ENCODE peak calls at places on chromosomes 3 and 15, in five cellular contexts. V is GM12878, D is spleen, T is transverse colon, H is stomach. Y is an unnamed sample.

GRCh38 chr3:120597445-120598049 is 1.4 kb downstream of the NDUFB4 start:
- DNase-seq in H (no peak), T (no peak), D (no peak), V (peak; percentile 25), Y (no peak)

GRCh38 chr3:55486857-55487375 is at the start of gene WNT5A:
- DNase-seq in H (no peak), D (peak; percentile 79), V (no peak), T (peak; percentile 32), Y (peak; percentile 67)

GRCh38 chr15:30956216-30956803 is 35.1 kb downstream of the MTMR10 start:
- DNase-seq in H (no peak), T (no peak), D (no peak), V (no peak), Y (no peak)

GRCh38 chr3:119627461-119627860 is 29.8 kb downstream of the PLA1A start:
- DNase-seq in T (peak; percentile 28), D (peak; percentile 85), V (peak; percentile 34), H (no peak), Y (no peak)

GRCh38 chr15:92451225-92451825 is 57.6 kb downstream of the ST8SIA2 start:
- DNase-seq in T (no peak), H (no peak), D (no peak), V (no peak), Y (no peak)

GRCh38 chr15:35880896-35881295 is 334.9 kb upstream of the DPH6 start:
- DNase-seq in V (no peak), H (no peak), T (no peak), D (no peak), Y (no peak)

GRCh38 chr3:122233109-122233952 is 49.9 kb downstream of the CASR start:
- DNase-seq in D (peak; percentile 75), T (peak; percentile 33), V (peak; percentile 86), H (no peak), Y (no peak)

GRCh38 chr3:45123030-45123429 is 23.1 kb downstream of the CDCP1 start:
- DNase-seq in V (peak; percentile 62), H (no peak), D (no peak), T (no peak), Y (no peak)

GRCh38 chr3:80677796-80678195 is 910.0 kb upstream of the ROBO1 start:
- DNase-seq in T (no peak), D (no peak), V (no peak), H (no peak), Y (no peak)

GRCh38 chr15:57060799-57061198 is 142.4 kb downstream of the TCF12 start:
- DNase-seq in V (no peak), D (no peak), H (no peak), T (no peak), Y (no peak)

GRCh38 chr15:88651293-88651692 is 12.5 kb downstream of the ISG20 start:
- DNase-seq in H (no peak), V (no peak), D (no peak), T (no peak), Y (peak; percentile 32)

GRCh38 chr15:55894406-55894965 is 98.9 kb downstream of the NEDD4 start:
- DNase-seq in T (no peak), D (no peak), H (no peak), V (peak; percentile 5), Y (no peak)

GRCh38 chr3:110419096-110419495 is 652.5 kb upstream of the NECTIN3 start:
- DNase-seq in T (no peak), H (no peak), V (no peak), D (no peak), Y (no peak)

GRCh38 chr3:119497824-119498187 is 541 bp upstream of the TIMMDC1 start:
- DNase-seq in H (peak; percentile 35), V (no peak), T (peak; percentile 45), D (no peak), Y (no peak)

GRCh38 chr3:159882784-159883779 is 105.6 kb upstream of the IL12A start:
- DNase-seq in T (no peak), H (no peak), V (no peak), D (no peak), Y (no peak)

GRCh38 chr15:45637552-45638033 is 2.8 kb downstream of the SQOR start:
- DNase-seq in D (no peak), V (peak; percentile 85), H (peak; percentile 76), T (peak; percentile 71), Y (peak; percentile 84)

GRCh38 chr15:55741592-55742497 is 1.1 kb downstream of the PRTG start:
- DNase-seq in V (no peak), D (no peak), T (no peak), H (no peak), Y (no peak)

GRCh38 chr3:113274425-113274824 is 63.1 kb downstream of the BOC start:
- DNase-seq in V (no peak), D (no peak), H (no peak), T (no peak), Y (peak; percentile 63)

GRCh38 chr15:63156708-63157065 is 590 bp downstream of the RPS27L start:
- DNase-seq in H (no peak), D (no peak), V (no peak), T (peak; percentile 34), Y (peak; percentile 73)

GRCh38 chr3:1971780-1972179 is 126.9 kb upstream of the CNTN4 start:
- DNase-seq in T (no peak), V (no peak), D (no peak), H (no peak), Y (no peak)

GRCh38 chr3:99186016-99186415 is 284.5 kb upstream of the DCBLD2 start:
- DNase-seq in T (no peak), H (no peak), D (no peak), V (no peak), Y (no peak)

GRCh38 chr15:98501192-98501591 is 147.1 kb upstream of the IGF1R start:
- DNase-seq in D (no peak), H (no peak), V (no peak), T (no peak), Y (no peak)

GRCh38 chr15:58678683-58679082 is 70.8 kb downstream of the ADAM10 start:
- DNase-seq in T (no peak), H (no peak), D (no peak), V (no peak), Y (no peak)

GRCh38 chr3:153977148-153977547 is 144.0 kb upstream of the ARHGEF26 start:
- DNase-seq in H (no peak), D (no peak), T (no peak), V (no peak), Y (peak; percentile 66)

GRCh38 chr3:8668216-8668615 is 23.6 kb upstream of the SSUH2 start:
- DNase-seq in V (no peak), H (no peak), D (no peak), T (no peak), Y (no peak)

GRCh38 chr3:122387709-122388108 is 3.7 kb downstream of the FAM162A start:
- DNase-seq in D (no peak), V (no peak), H (no peak), T (no peak), Y (no peak)

GRCh38 chr15:66153549-66154415 is 99.8 kb downstream of the MEGF11 start:
- DNase-seq in T (no peak), D (no peak), H (no peak), V (peak; percentile 57), Y (no peak)

GRCh38 chr3:126347543-126348161 is 9.6 kb downstream of the KLF15 start:
- DNase-seq in D (peak; percentile 45), H (peak; percentile 22), T (no peak), V (no peak), Y (peak; percentile 66)

GRCh38 chr3:187969581-187969950 is 184.4 kb upstream of the LPP start:
- DNase-seq in T (no peak), D (no peak), V (no peak), H (no peak), Y (no peak)

DNA sequence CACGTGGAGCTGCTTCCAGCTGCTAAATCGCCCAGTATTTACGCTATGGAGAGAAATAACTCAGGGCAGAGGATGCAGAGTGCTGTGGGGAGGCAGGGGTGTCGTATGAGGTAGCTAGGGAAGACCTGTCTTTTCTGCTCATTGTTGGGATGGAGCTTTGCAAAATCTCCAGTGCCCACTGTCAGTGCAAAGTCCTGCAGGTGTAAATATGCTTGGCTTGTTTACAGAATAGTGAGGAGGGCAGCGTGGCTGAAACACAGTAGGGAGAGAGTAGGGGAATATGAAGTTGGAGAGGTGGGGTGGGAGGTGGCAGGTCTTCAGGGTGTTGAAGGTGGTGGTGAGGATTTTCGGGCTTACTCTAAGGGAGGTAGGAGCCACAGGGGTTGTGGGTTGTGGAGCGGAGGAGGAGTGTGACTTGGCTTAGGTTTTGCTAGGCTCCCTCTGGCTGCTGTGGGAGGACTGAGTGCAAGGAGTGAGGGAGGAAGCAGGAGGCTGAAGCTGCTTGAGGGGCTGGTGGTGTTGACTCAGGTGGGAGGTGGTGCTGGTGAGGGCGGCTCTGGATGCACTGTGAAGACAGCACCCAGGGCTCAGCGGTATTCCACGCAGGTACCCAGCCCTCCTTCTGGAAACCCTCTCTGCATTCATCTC is 125.7 kb downstream of the FBLN2 start:
- DNase-seq in T (no peak), H (no peak), V (no peak), D (no peak), Y (no peak)
- H3K27ac ChIP-seq in T (no peak overlapping the region), H (no peak overlapping the region), V (no peak overlapping the region), D (no peak overlapping the region), Y (no peak overlapping the region)

GRCh38 chr15:100439566-100439965 is 89.2 kb downstream of the CERS3 start:
- DNase-seq in D (no peak), H (no peak), V (no peak), T (no peak), Y (no peak)
- TF ChIP-seq POLR2A in D (no peak), H (no peak), V (no peak), T (no peak), Y (no peak)

DNA sequence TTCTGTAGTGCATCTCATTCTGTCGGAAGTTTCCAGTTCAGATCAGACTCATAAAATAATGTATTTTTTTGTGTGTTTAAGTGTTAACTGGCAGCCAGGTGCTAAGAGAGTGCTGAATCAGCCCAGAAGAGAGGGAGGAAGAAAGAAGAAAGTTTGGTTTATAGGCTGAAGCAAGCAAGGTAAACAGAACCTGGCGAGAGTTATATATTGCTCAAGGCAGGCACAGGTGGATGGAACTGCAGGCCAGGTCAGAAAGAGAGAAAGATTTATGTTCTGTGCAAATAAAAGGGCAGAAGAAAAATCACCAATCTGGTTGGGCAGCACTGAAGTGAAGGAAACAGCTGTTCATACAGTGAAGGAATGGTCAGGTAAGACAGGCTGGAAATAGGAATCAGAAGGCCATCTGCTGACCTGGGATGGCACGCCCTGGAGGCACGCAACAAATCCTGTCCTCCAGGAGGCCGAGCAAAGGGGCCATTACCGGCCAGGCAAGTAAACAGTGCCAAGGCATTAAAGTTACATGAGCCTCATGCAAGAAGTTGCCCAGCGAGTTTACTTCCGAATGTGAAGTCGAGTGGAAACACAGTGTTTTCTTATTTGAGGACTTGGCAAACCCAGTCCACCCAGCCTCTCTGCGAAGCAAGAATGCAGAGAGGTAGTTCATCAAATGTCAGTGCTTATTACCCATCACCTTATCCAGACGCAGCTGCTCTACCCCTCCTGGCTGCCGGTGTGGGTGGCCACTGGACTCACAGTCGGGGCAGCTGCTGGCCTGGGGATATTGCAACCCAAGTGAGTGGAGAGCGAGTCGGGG is 309.8 kb downstream of the VPS13C start:
- DNase-seq in H (peak; percentile 50), V (no peak), T (peak; percentile 51), D (no peak), Y (no peak)
- TF ChIP-seq POLR2AphosphoS5 in H (no peak), V (no peak), T (peak; percentile 26), D (no peak), Y (no peak)

GRCh38 chr3:170470063-170471006 is 51.7 kb downstream of the CLDN11 start:
- DNase-seq in D (no peak), V (no peak), H (no peak), T (no peak), Y (no peak)
- H3K27ac ChIP-seq in D (no peak overlapping the region), V (no peak overlapping the region), H (peak overlapping the region; percentile 38), T (no peak overlapping the region), Y (no peak overlapping the region)

GRCh38 chr15:78299302-78300102 is at the start of gene SKIC8:
- DNase-seq in V (peak; percentile 71), T (peak; percentile 93), D (peak; percentile 97), H (peak; percentile 92), Y (peak; percentile 95)
- TF ChIP-seq POLR2A in V (peak; percentile 99), T (peak; percentile 93), D (peak; percentile 25), H (no peak), Y (peak; percentile 72)

Y was measured in sigmoid colon.